ENCODE peak calls at places on chromosomes 16 and 17, in four cellular contexts. Y is stimulated activated CD8-positive, alpha-beta memory T cell treated with anti-CD3 and anti-CD28 coated beads, Interleukin-7, amount 100 ng/mL, for 1 hour; F is T follicular helper cell; D is SK-N-SH. O is an unnamed sample.

GRCh38 chr17:17032131-17032692 is 10.0 kb upstream of the MPRIP start:
- DNase-seq in Y (no peak), F (no peak), D (peak), O (no peak)

GRCh38 chr16:12569061-12569460 is 234.6 kb downstream of the CPPED1 start:
- DNase-seq in Y (no peak), F (no peak), D (no peak), O (no peak)

GRCh38 chr16:19348578-19349315 is 63.2 kb downstream of the CLEC19A start:
- DNase-seq in D (peak), F (no peak), Y (no peak), O (no peak)

GRCh38 chr17:9104370-9105041 is 83.2 kb downstream of the NTN1 start:
- DNase-seq in Y (no peak), F (no peak), D (no peak), O (no peak)

GRCh38 chr17:69709441-69709840 is 294.9 kb downstream of the MAP2K6 start:
- DNase-seq in Y (no peak), D (no peak), F (no peak), O (no peak)

GRCh38 chr16:85401917-85402766 is 211.0 kb upstream of the GSE1 start:
- DNase-seq in F (no peak), D (no peak), Y (no peak), O (no peak)

GRCh38 chr17:28746611-28747045 is 2.8 kb downstream of the TRAF4 start:
- DNase-seq in D (no peak), Y (no peak), F (no peak), O (no peak)

GRCh38 chr17:28842282-28843012 is at the start of gene FAM222B:
- DNase-seq in D (peak), F (peak), Y (peak), O (peak)

GRCh38 chr16:68732068-68732680 is 4.9 kb upstream of the CDH1 start:
- DNase-seq in D (peak), Y (no peak), F (no peak), O (no peak)